ENCODE peak calls at places on chromosome 13, in five cellular contexts. K is stimulated activated CD4-positive, alpha-beta T cell treated with anti-CD3 and anti-CD28 coated beads, Interleukin-2, amount 100 ng/mL, for 48 hours; P is cardiac fibroblast; R is HuH-7; D is LNCaP clone FGC. O is an unnamed sample.

GRCh38 chr13:69107436-69107835 is 1000.2 kb upstream of the ATXN8OS start:
- DNase-seq in K (no peak), D (no peak), P (no peak), R (no peak), O (no peak)

GRCh38 chr13:74554581-74555290 is 420.5 kb upstream of the KLF12 start:
- DNase-seq in P (no peak), K (no peak), D (no peak), R (no peak), O (no peak)

GRCh38 chr13:54949735-54950134 is 1921.1 kb downstream of the OLFM4 start:
- DNase-seq in P (no peak), R (no peak), K (no peak), D (no peak), O (no peak)

GRCh38 chr13:60226507-60226906 is 62.8 kb upstream of the DIAPH3 start:
- DNase-seq in D (no peak), P (peak), R (peak), K (no peak), O (no peak)

GRCh38 chr13:51557875-51558604 is 26.2 kb upstream of the WDFY2 start:
- DNase-seq in P (peak), D (no peak), R (no peak), K (no peak), O (no peak)

GRCh38 chr13:30585748-30586262 is 31.9 kb upstream of the USPL1 start:
- DNase-seq in D (no peak), R (no peak), K (no peak), P (peak), O (no peak)

GRCh38 chr13:89465366-89465765 is 1794.2 kb downstream of the SLITRK5 start:
- DNase-seq in K (no peak), R (no peak), D (no peak), P (peak), O (no peak)

GRCh38 chr13:97226788-97227627 is 4.9 kb downstream of the MBNL2 start:
- DNase-seq in D (no peak), R (no peak), P (peak), K (no peak), O (no peak)

GRCh38 chr13:86446311-86446710 is 647.1 kb upstream of the SLITRK6 start:
- DNase-seq in R (no peak), P (peak), D (no peak), K (no peak), O (no peak)

GRCh38 chr13:66087149-66087780 is 1142.9 kb downstream of the PCDH9 start:
- DNase-seq in K (no peak), D (no peak), P (peak), R (no peak), O (no peak)

GRCh38 chr13:67518785-67519184 is 288.6 kb upstream of the PCDH9 start:
- DNase-seq in P (no peak), K (no peak), D (no peak), R (no peak), O (no peak)

GRCh38 chr13:26881154-26881553 is 120.6 kb upstream of the GPR12 start:
- DNase-seq in P (peak), K (no peak), D (peak), R (no peak), O (no peak)

GRCh38 chr13:112859817-112860190 is 109.2 kb upstream of the MCF2L start:
- DNase-seq in P (peak), K (no peak), R (no peak), D (no peak), O (no peak)

GRCh38 chr13:33125821-33126570 is 109.8 kb downstream of the KL start:
- DNase-seq in D (no peak), R (peak), K (no peak), P (peak), O (peak)

GRCh38 chr13:110133425-110134235 is 173.3 kb downstream of the COL4A1 start:
- DNase-seq in R (no peak), K (no peak), P (no peak), D (no peak), O (no peak)

GRCh38 chr13:108272333-108272732 is 2.8 kb downstream of the TNFSF13B start:
- DNase-seq in R (no peak), D (no peak), K (no peak), P (no peak), O (no peak)

GRCh38 chr13:28268800-28269223 is 130.5 kb downstream of the PAN3 start:
- DNase-seq in K (no peak), D (no peak), R (no peak), P (no peak), O (no peak)

O was measured in 8988T.